ENCODE peak calls at places on chromosomes 4 and X, in eight cellular contexts. H is cardiac muscle cell, M is psoas muscle, V is vagina, B is sigmoid colon, W is uterus, R is thyroid gland, Z is lower lobe of right lung. L is an unnamed sample.

GRCh38 chrX:87636533-87636932 is 118.9 kb downstream of the KLHL4 start:
- DNase-seq in Z (no peak), M (no peak), V (no peak), R (no peak), W (no peak), H (no peak), B (no peak), L (no peak)

GRCh38 chr4:118173956-118174355 is 139.7 kb downstream of the NDST3 start:
- DNase-seq in V (no peak), Z (no peak), M (no peak), R (no peak), B (no peak), W (no peak), H (peak; percentile 84), L (no peak)

GRCh38 chr4:22235798-22236197 is 280.1 kb downstream of the ADGRA3 start:
- DNase-seq in B (no peak), R (no peak), H (no peak), V (no peak), W (no peak), M (no peak), Z (no peak), L (no peak)

GRCh38 chr4:174764105-174764729 is 64.8 kb downstream of the GLRA3 start:
- DNase-seq in M (no peak), B (no peak), H (peak; percentile 64), V (no peak), Z (no peak), R (no peak), W (no peak), L (no peak)

GRCh38 chr4:6333301-6334202 is 63.9 kb downstream of the WFS1 start:
- DNase-seq in H (no peak), B (no peak), V (no peak), M (no peak), Z (no peak), R (no peak), W (no peak), L (no peak)

GRCh38 chrX:50988649-50989048 is 78.1 kb downstream of the BMP15 start:
- DNase-seq in B (no peak), V (no peak), Z (no peak), W (no peak), R (peak; percentile 5), H (peak; percentile 46), M (no peak), L (no peak)

GRCh38 chr4:121358473-121358872 is 22.3 kb downstream of the QRFPR start:
- DNase-seq in R (no peak), H (peak; percentile 76), V (no peak), M (no peak), B (no peak), W (no peak), Z (no peak), L (no peak)

GRCh38 chrX:96563663-96564062 is 121.0 kb upstream of the DIAPH2 start:
- DNase-seq in B (no peak), H (peak; percentile 57), M (no peak), W (no peak), V (no peak), Z (no peak), R (no peak), L (no peak)

GRCh38 chrX:13533726-13534125 is 35.7 kb upstream of the EGFL6 start:
- DNase-seq in Z (no peak), B (no peak), R (no peak), W (no peak), H (peak; percentile 38), V (no peak), M (no peak), L (no peak)

GRCh38 chr4:156312261-156312847 is 358.7 kb upstream of the CTSO start:
- DNase-seq in M (no peak), B (no peak), V (no peak), W (no peak), Z (no peak), H (peak; percentile 37), R (no peak), L (no peak)

GRCh38 chr4:112942077-112942476 is 107.4 kb upstream of the ANK2 start:
- DNase-seq in R (no peak), V (no peak), B (no peak), H (no peak), W (no peak), M (no peak), Z (no peak), L (no peak)

GRCh38 chr4:40305329-40306193 is 29.6 kb upstream of the CHRNA9 start:
- DNase-seq in H (no peak), R (no peak), W (no peak), V (no peak), Z (no peak), M (no peak), B (peak; percentile 26), L (no peak)
- TF ChIP-seq CTCF in H (no peak), R (no peak), W (no peak), V (no peak), Z (no peak), M (no peak), B (no peak), L (no peak)

GRCh38 chrX:54994668-54995452 is 872 bp upstream of the PFKFB1 start:
- DNase-seq in Z (no peak), M (no peak), W (no peak), R (no peak), V (no peak), B (no peak), H (no peak), L (no peak)
- H3K27me3 ChIP-seq in Z (no peaks in the 10 kb centered on the region), M (no peaks in the 10 kb centered on the region), W (no peaks in the 10 kb centered on the region), R (no peaks in the 10 kb centered on the region), V (no peaks in the 10 kb centered on the region), B (no peaks in the 10 kb centered on the region), H (no peaks in the 10 kb centered on the region), L (peaks cover 37% of the 10 kb centered on the region)

DNA sequence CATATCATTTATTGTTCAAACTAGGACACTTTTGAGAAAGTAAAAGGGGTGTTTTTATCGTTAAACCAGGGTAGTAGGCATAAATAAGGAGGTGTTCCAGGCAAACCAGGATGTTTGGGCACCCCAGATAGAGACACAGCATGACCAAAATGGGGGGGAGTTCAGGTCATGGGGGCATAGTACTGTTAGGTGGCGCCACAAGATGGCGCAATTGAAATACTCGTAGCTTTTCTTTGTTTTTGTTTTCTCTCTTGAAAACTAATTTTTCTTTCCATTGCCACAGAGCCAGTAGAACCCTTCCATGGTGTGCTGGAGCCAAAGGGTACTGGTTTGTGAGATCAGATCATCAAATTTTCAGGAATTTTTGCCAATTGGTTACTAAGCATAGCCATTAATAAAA is 283.4 kb downstream of the BCOR start:
- DNase-seq in B (no peak), W (no peak), V (no peak), Z (no peak), H (peak; percentile 40), R (no peak), M (no peak), L (no peak)
- TF ChIP-seq CTCF in B (peak; percentile 23), W (peak; percentile 31), V (peak; percentile 29), Z (peak; percentile 46), H (peak; percentile 45), R (peak; percentile 44), M (peak; percentile 39), L (peak; percentile 50)

GRCh38 chr4:654871-655734 is 19.0 kb downstream of the ATP5ME start:
- DNase-seq in W (no peak), V (no peak), B (no peak), H (no peak), Z (peak; percentile 41), M (no peak), R (no peak), L (no peak)
- H3K27me3 ChIP-seq in W (no peaks in the 10 kb centered on the region), V (peaks cover 5% of the 10 kb centered on the region), B (peaks cover 35% of the 10 kb centered on the region), H (no peaks in the 10 kb centered on the region), Z (peaks cover 16% of the 10 kb centered on the region), M (peaks cover 42% of the 10 kb centered on the region), R (no peaks in the 10 kb centered on the region), L (no peaks in the 10 kb centered on the region)

GRCh38 chrX:9882669-9883446 is 84.3 kb upstream of the CLDN34 start:
- DNase-seq in V (no peak), B (no peak), H (peak; percentile 80), W (no peak), M (no peak), R (peak; percentile 25), Z (no peak), L (no peak)
- TF ChIP-seq CTCF in V (no peak), B (no peak), H (peak; percentile 26), W (no peak), M (no peak), R (no peak), Z (no peak), L (no peak)

GRCh38 chrX:41189156-41189555 is 103.9 kb downstream of the USP9X start:
- DNase-seq in R (no peak), W (no peak), B (no peak), H (no peak), Z (no peak), V (no peak), M (no peak), L (no peak)

GRCh38 chrX:41180194-41180902 is 95.1 kb downstream of the USP9X start:
- DNase-seq in H (peak; percentile 71), B (no peak), R (peak; percentile 47), W (peak; percentile 50), M (peak; percentile 31), V (no peak), Z (no peak), L (no peak)

DNA sequence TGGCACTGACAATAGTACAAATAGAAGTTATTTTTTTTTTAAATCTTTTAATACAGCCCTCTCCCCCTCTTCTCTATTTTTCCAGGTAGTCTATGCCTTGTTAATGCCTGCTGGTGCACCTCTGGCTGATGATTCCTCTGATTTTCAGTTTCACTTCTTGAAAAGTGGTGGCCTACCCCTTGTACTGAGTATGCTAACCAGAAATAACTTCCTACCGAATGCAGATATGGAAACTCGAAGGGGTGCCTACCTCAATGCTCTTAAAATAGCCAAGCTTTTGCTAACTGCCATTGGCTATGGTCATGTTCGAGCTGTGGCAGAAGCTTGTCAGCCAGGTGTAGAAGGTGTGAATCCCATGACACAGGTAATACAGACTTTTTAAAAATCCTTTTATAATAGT is 99.1 kb downstream of the USP9X start:
- DNase-seq in W (no peak), Z (no peak), R (no peak), V (no peak), M (no peak), H (no peak), B (no peak), L (no peak)
- H3K27me3 ChIP-seq in W (no peaks in the 10 kb centered on the region), Z (no peaks in the 10 kb centered on the region), R (no peaks in the 10 kb centered on the region), V (no peaks in the 10 kb centered on the region), M (no peaks in the 10 kb centered on the region), H (no peaks in the 10 kb centered on the region), B (no peaks in the 10 kb centered on the region), L (no peaks in the 10 kb centered on the region)

GRCh38 chr4:153792893-153793227 is 4.0 kb upstream of the SFRP2 start:
- DNase-seq in V (no peak), B (no peak), H (no peak), Z (no peak), R (no peak), W (no peak), M (no peak), L (no peak)

GRCh38 chr4:153789741-153790651 is 1.1 kb upstream of the SFRP2 start:
- DNase-seq in H (no peak), W (no peak), R (no peak), M (no peak), V (no peak), B (peak; percentile 63), Z (no peak), L (no peak)

GRCh38 chr4:153790962-153791551 is 2.2 kb upstream of the SFRP2 start:
- DNase-seq in V (no peak), Z (peak; percentile 53), W (no peak), H (peak; percentile 24), R (peak; percentile 18), B (peak; percentile 71), M (peak; percentile 62), L (no peak)

GRCh38 chr4:153794001-153794400 is 5.1 kb upstream of the SFRP2 start:
- DNase-seq in B (no peak), V (no peak), W (no peak), R (no peak), M (no peak), H (no peak), Z (no peak), L (no peak)

GRCh38 chr4:153792007-153792892 is 3.4 kb upstream of the SFRP2 start:
- DNase-seq in V (no peak), B (peak; percentile 84), R (peak; percentile 27), Z (peak; percentile 64), H (peak; percentile 25), M (peak; percentile 74), W (no peak), L (no peak)
- TF ChIP-seq CTCF in V (peak; percentile 27), B (no peak), R (no peak), Z (peak; percentile 21), H (peak; percentile 37), M (no peak), W (no peak), L (peak; percentile 41)